ENCODE peak calls at places on chromosome 17, in five cellular contexts. Z is stimulated activated CD4-positive, alpha-beta T cell treated with anti-CD3 and anti-CD28 coated beads, Interleukin-1b, Interleukin-23, amount 100 ng/mL, for 1 hour; W is HEK293T; B is ELR; X is breast epithelium. M is an unnamed sample.
A peak's percentile ranks its signal among the peaks of the same experiment; 100 is the strongest.

GRCh38 chr17:32516940-32517711 is 30.3 kb downstream of the CDK5R1 start:
- DNase-seq in X (no peak), B (no peak), W (no peak), Z (no peak), M (no peak)

GRCh38 chr17:16325964-16326363 is 27.3 kb downstream of the CENPV start:
- DNase-seq in X (no peak), B (no peak), W (no peak), Z (no peak), M (no peak)

GRCh38 chr17:42536372-42537155 is 523 bp downstream of the NAGLU start:
- DNase-seq in W (peak; percentile 78), B (peak; percentile 85), Z (no peak), X (peak; percentile 68), M (peak; percentile 66)

GRCh38 chr17:49817993-49818392 is 29.5 kb downstream of the KAT7 start:
- DNase-seq in W (no peak), X (no peak), Z (peak; percentile 7), B (no peak), M (no peak)

GRCh38 chr17:41724476-41725030 is 9.9 kb downstream of the HAP1 start:
- DNase-seq in Z (no peak), W (no peak), X (no peak), B (no peak), M (no peak)

GRCh38 chr17:41464682-41465081 is 2.5 kb downstream of the KRT32 start:
- DNase-seq in W (no peak), B (peak; percentile 94), X (peak; percentile 69), Z (no peak), M (no peak)

GRCh38 chr17:72142614-72143013 is 21.8 kb downstream of the SOX9 start:
- DNase-seq in W (no peak), B (no peak), X (no peak), Z (no peak), M (no peak)

GRCh38 chr17:45248132-45248936 is 13.6 kb downstream of the SPATA32 start:
- DNase-seq in X (peak; percentile 70), Z (peak; percentile 53), W (peak; percentile 42), B (no peak), M (no peak)

GRCh38 chr17:29166507-29166887 is 13.7 kb downstream of the MYO18A start:
- DNase-seq in B (no peak), Z (no peak), W (no peak), X (no peak), M (no peak)

GRCh38 chr17:4584125-4584834 is at the start of gene SMTNL2:
- DNase-seq in B (no peak), W (peak; percentile 68), X (no peak), Z (no peak), M (no peak)

GRCh38 chr17:83053779-83054451 is 25.5 kb upstream of the METRNL start:
- DNase-seq in B (no peak), Z (no peak), X (peak; percentile 50), W (no peak), M (no peak)

GRCh38 chr17:75498726-75499213 is 16.6 kb downstream of the CASKIN2 start:
- DNase-seq in B (no peak), X (no peak), Z (no peak), W (no peak), M (no peak)

GRCh38 chr17:8726951-8727555 is 17.6 kb downstream of the CCDC42 start:
- DNase-seq in W (no peak), Z (no peak), B (no peak), X (peak; percentile 77), M (no peak)